ENCODE peak calls at places on chromosomes 1 and 21, in nine cellular contexts. T, W, S, B, Z, G, H, F and C are unnamed samples.

GRCh38 chr1:186793582-186793927 is 35.2 kb upstream of the PLA2G4A start:
- DNase-seq in T (no peak), W (no peak), S (no peak), B (no peak), Z (peak; percentile 53), G (no peak), H (no peak), F (no peak), C (no peak)

GRCh38 chr1:27481994-27482620 is 7.9 kb downstream of the WASF2 start:
- DNase-seq in T (peak; percentile 37), W (no peak), S (no peak), B (no peak), Z (no peak), G (no peak), H (no peak), F (no peak), C (no peak)

GRCh38 chr1:112322983-112323678 is 72.9 kb upstream of the CTTNBP2NL start:
- DNase-seq in T (no peak), W (no peak), S (no peak), B (no peak), Z (no peak), G (peak; percentile 55), H (no peak), F (no peak), C (no peak)

GRCh38 chr1:13543927-13544556 is 30.2 kb upstream of the LRRC38 start:
- DNase-seq in T (no peak), W (peak; percentile 27), S (no peak), B (no peak), Z (peak; percentile 3), G (peak; percentile 54), H (peak; percentile 10), F (peak; percentile 63), C (no peak)

GRCh38 chr1:93907718-93908117 is 1.5 kb downstream of the GCLM start:
- DNase-seq in T (peak; percentile 1), W (no peak), S (no peak), B (no peak), Z (peak; percentile 68), G (peak; percentile 64), H (no peak), F (no peak), C (peak; percentile 62)

GRCh38 chr1:46008585-46008984 is 123.8 kb downstream of the PIK3R3 start:
- DNase-seq in T (no peak), W (no peak), S (no peak), B (no peak), Z (no peak), G (no peak), H (no peak), F (no peak), C (no peak)

GRCh38 chr21:45543710-45544448 is 1.6 kb upstream of the SLC19A1 start:
- DNase-seq in T (no peak), W (peak; percentile 25), S (peak; percentile 81), B (no peak), Z (no peak), G (peak; percentile 41), H (no peak), F (peak; percentile 59), C (no peak)

GRCh38 chr1:53197301-53198205 is 929 bp downstream of the CPT2 start:
- DNase-seq in T (no peak), W (no peak), S (no peak), B (no peak), Z (peak; percentile 62), G (peak; percentile 28), H (no peak), F (no peak), C (no peak)

GRCh38 chr1:20590313-20590777 is 1.4 kb downstream of the CDA start:
- DNase-seq in T (no peak), W (no peak), S (no peak), B (no peak), Z (no peak), G (peak; percentile 48), H (no peak), F (no peak), C (no peak)

GRCh38 chr1:180192172-180192571 is 37.5 kb downstream of the QSOX1 start:
- DNase-seq in T (no peak), W (no peak), S (no peak), B (no peak), Z (no peak), G (no peak), H (no peak), F (no peak), C (no peak)

GRCh38 chr1:212532469-212533235 is 75.9 kb upstream of the ATF3 start:
- DNase-seq in T (no peak), W (no peak), S (no peak), B (no peak), Z (no peak), G (no peak), H (peak; percentile 24), F (no peak), C (no peak)

GRCh38 chr1:212540031-212540430 is 68.5 kb upstream of the ATF3 start:
- DNase-seq in T (no peak), W (no peak), S (no peak), B (no peak), Z (no peak), G (no peak), H (no peak), F (no peak), C (no peak)

GRCh38 chr1:212536586-212536985 is 72.0 kb upstream of the ATF3 start:
- DNase-seq in T (no peak), W (no peak), S (no peak), B (no peak), Z (no peak), G (no peak), H (no peak), F (no peak), C (no peak)

GRCh38 chr1:212542761-212543187 is 65.8 kb upstream of the ATF3 start:
- DNase-seq in T (no peak), W (no peak), S (no peak), B (no peak), Z (no peak), G (no peak), H (no peak), F (no peak), C (no peak)

GRCh38 chr1:212537610-212538009 is 71.0 kb upstream of the ATF3 start:
- DNase-seq in T (no peak), W (no peak), S (no peak), B (no peak), Z (no peak), G (no peak), H (no peak), F (no peak), C (no peak)
- H3K4me3 ChIP-seq in T (no peak overlapping the region), W (no peak overlapping the region), S (no peak overlapping the region), B (no peak overlapping the region), Z (no peak overlapping the region), G (no peak overlapping the region), H (no peak overlapping the region), F (no peak overlapping the region), C (no peak overlapping the region)

GRCh38 chr1:230333590-230334446 is 92.3 kb downstream of the PGBD5 start:
- DNase-seq in T (no peak), W (no peak), S (no peak), B (no peak), Z (no peak), G (no peak), H (no peak), F (no peak), C (no peak)

GRCh38 chr1:230335861-230336549 is 90.1 kb downstream of the PGBD5 start:
- DNase-seq in T (no peak), W (no peak), S (no peak), B (no peak), Z (no peak), G (no peak), H (no peak), F (no peak), C (no peak)

GRCh38 chr1:230330157-230330556 is 96.0 kb downstream of the PGBD5 start:
- DNase-seq in T (no peak), W (no peak), S (no peak), B (no peak), Z (no peak), G (no peak), H (no peak), F (no peak), C (no peak)

GRCh38 chr1:230334447-230334837 is 91.7 kb downstream of the PGBD5 start:
- DNase-seq in T (no peak), W (no peak), S (no peak), B (no peak), Z (no peak), G (no peak), H (no peak), F (no peak), C (no peak)

GRCh38 chr1:230332429-230333088 is 93.6 kb downstream of the PGBD5 start:
- DNase-seq in T (no peak), W (no peak), S (no peak), B (no peak), Z (peak; percentile 40), G (no peak), H (peak; percentile 49), F (no peak), C (no peak)
- H3K4me3 ChIP-seq in T (no peak overlapping the region), W (no peak overlapping the region), S (no peak overlapping the region), B (no peak overlapping the region), Z (no peak overlapping the region), G (no peak overlapping the region), H (peak overlapping the region; percentile 12), F (no peak overlapping the region), C (peak overlapping the region; percentile 30)

GRCh38 chr1:170665625-170666024 is 1.7 kb downstream of the PRRX1 start:
- DNase-seq in T (no peak), W (no peak), S (no peak), B (no peak), Z (peak; percentile 27), G (no peak), H (no peak), F (no peak), C (no peak)

GRCh38 chr1:170663441-170664282 is at the start of gene PRRX1:
- DNase-seq in T (no peak), W (no peak), S (no peak), B (no peak), Z (peak; percentile 43), G (no peak), H (no peak), F (no peak), C (no peak)

GRCh38 chr1:170666661-170667060 is 2.7 kb downstream of the PRRX1 start:
- DNase-seq in T (no peak), W (no peak), S (no peak), B (no peak), Z (no peak), G (no peak), H (peak; percentile 57), F (no peak), C (no peak)

GRCh38 chr1:170664283-170664827 is 424 bp downstream of the PRRX1 start:
- DNase-seq in T (peak; percentile 16), W (no peak), S (peak; percentile 75), B (no peak), Z (no peak), G (peak; percentile 53), H (peak; percentile 33), F (peak; percentile 70), C (no peak)

GRCh38 chr1:170664828-170665617 is 1.1 kb downstream of the PRRX1 start:
- DNase-seq in T (peak; percentile 8), W (no peak), S (peak; percentile 74), B (no peak), Z (peak; percentile 56), G (peak; percentile 64), H (peak; percentile 66), F (peak; percentile 71), C (no peak)
- H3K4me3 ChIP-seq in T (no peak overlapping the region), W (peak overlapping the region; percentile 46), S (peak overlapping the region; percentile 2), B (peak overlapping the region; percentile 95), Z (peak overlapping the region; percentile 68), G (peak overlapping the region; percentile 87), H (peak overlapping the region; percentile 79), F (peak overlapping the region; percentile 52), C (peak overlapping the region; percentile 85)

DNA sequence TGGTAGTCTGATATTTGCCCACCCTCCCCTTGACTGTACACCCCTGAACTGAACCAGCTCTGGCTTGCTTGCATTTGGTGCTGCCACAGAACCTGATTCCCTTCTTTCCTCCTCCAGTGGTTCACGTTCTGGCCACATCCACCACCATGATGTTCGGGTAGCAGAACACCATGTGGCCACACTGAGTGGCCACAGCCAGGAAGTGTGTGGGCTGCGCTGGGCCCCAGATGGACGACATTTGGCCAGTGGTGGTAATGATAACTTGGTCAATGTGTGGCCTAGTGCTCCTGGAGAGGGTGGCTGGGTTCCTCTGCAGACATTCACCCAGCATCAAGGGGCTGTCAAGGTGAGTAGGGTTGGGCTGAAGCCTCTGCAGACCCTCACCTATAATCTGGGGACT is 1.8 kb downstream of the CDC20 start:
- DNase-seq in T (no peak), W (no peak), S (no peak), B (no peak), Z (no peak), G (no peak), H (no peak), F (no peak), C (no peak)
- H3K4me3 ChIP-seq in T (peak overlapping the region; percentile 96), W (peak overlapping the region; percentile 10), S (no peak overlapping the region), B (peak overlapping the region; percentile 1), Z (peak overlapping the region; percentile 65), G (peak overlapping the region; percentile 78), H (peak overlapping the region; percentile 91), F (no peak overlapping the region), C (peak overlapping the region; percentile 18)